ENCODE peak calls at places on chromosomes 11 and 22, in seven cellular contexts. N is AG09309; L is activated CD4-positive, alpha-beta T cell treated with anti-CD3 and anti-CD28 coated beads for 24 hours; O is NCI-H187 treated with DMSO at 0.1 percent for 48 hours; Z is fibroblast of mammary gland; A is left colon; M is amniotic stem cell. F is an unnamed sample.

GRCh38 chr11:95035316-95035715 is 10.3 kb downstream of the KDM4E start:
- DNase-seq in N (no peak), L (no peak), O (no peak), Z (no peak), A (no peak), M (no peak), F (peak)

GRCh38 chr22:22870577-22871398 is 16.8 kb upstream of the IGLL5 start:
- DNase-seq in N (no peak), L (no peak), O (no peak), Z (no peak), A (no peak), M (no peak), F (no peak)

GRCh38 chr11:68090706-68091105 is 30.5 kb downstream of the CHKA start:
- DNase-seq in N (no peak), L (no peak), O (no peak), Z (no peak), A (peak), M (no peak), F (peak)

GRCh38 chr11:70073188-70073817 is 4.8 kb upstream of the ANO1 start:
- DNase-seq in N (no peak), L (no peak), O (no peak), Z (no peak), A (no peak), M (no peak), F (no peak)

GRCh38 chr11:128757235-128757711 is 63.4 kb downstream of the FLI1 start:
- DNase-seq in N (no peak), L (peak), O (no peak), Z (peak), A (peak), M (no peak), F (no peak)

GRCh38 chr11:59615132-59615636 is 390 bp downstream of the OSBP start:
- DNase-seq in N (no peak), L (peak), O (no peak), Z (no peak), A (peak), M (no peak), F (peak)

GRCh38 chr11:9527481-9528140 is 45.9 kb upstream of the WEE1 start:
- DNase-seq in N (peak), L (no peak), O (no peak), Z (peak), A (no peak), M (no peak), F (peak)

GRCh38 chr11:21839870-21840269 is 353.0 kb upstream of the ANO5 start:
- DNase-seq in N (no peak), L (no peak), O (no peak), Z (no peak), A (no peak), M (no peak), F (no peak)

GRCh38 chr11:72570893-72571741 is 103.1 kb downstream of the PDE2A start:
- DNase-seq in N (no peak), L (no peak), O (no peak), Z (no peak), A (no peak), M (no peak), F (no peak)

GRCh38 chr22:26849575-26849974 is 192.2 kb downstream of the MIAT start:
- DNase-seq in N (no peak), L (no peak), O (no peak), Z (no peak), A (no peak), M (no peak), F (no peak)

GRCh38 chr22:43013355-43014061 is 1.4 kb downstream of the PACSIN2 start:
- DNase-seq in N (no peak), L (no peak), O (no peak), Z (peak), A (no peak), M (no peak), F (no peak)

GRCh38 chr11:92775277-92775676 is 194.2 kb upstream of the MTNR1B start:
- DNase-seq in N (no peak), L (no peak), O (no peak), Z (no peak), A (no peak), M (no peak), F (no peak)

GRCh38 chr11:20611892-20612291 is 12.5 kb downstream of the SLC6A5 start:
- DNase-seq in N (peak), L (no peak), O (no peak), Z (no peak), A (no peak), M (no peak), F (no peak)

GRCh38 chr22:50699001-50699753 is 26.6 kb downstream of the SHANK3 start:
- DNase-seq in N (no peak), L (no peak), O (no peak), Z (no peak), A (no peak), M (no peak), F (no peak)

GRCh38 chr22:26547426-26547825 is 35.2 kb upstream of the TFIP11 start:
- DNase-seq in N (no peak), L (peak), O (no peak), Z (peak), A (no peak), M (no peak), F (no peak)

GRCh38 chr11:32072872-32073661 is 17.8 kb upstream of the RCN1 start:
- DNase-seq in N (no peak), L (no peak), O (no peak), Z (peak), A (no peak), M (no peak), F (no peak)

GRCh38 chr22:35312198-35313059 is 12.7 kb downstream of the TOM1 start:
- DNase-seq in N (peak), L (no peak), O (no peak), Z (peak), A (peak), M (no peak), F (no peak)

GRCh38 chr22:39592104-39593060 is 21.8 kb downstream of the CACNA1I start:
- DNase-seq in N (peak), L (no peak), O (no peak), Z (peak), A (no peak), M (peak), F (peak)

GRCh38 chr11:35621620-35622019 is 3.4 kb downstream of the FJX1 start:
- DNase-seq in N (no peak), L (no peak), O (no peak), Z (no peak), A (no peak), M (no peak), F (no peak)

GRCh38 chr11:65498042-65498726 is 661 bp upstream of the MALAT1 start:
- DNase-seq in N (no peak), L (peak), O (no peak), Z (peak), A (peak), M (no peak), F (no peak)

GRCh38 chr11:111512296-111513239 is at the start of gene BTG4:
- DNase-seq in N (no peak), L (no peak), O (no peak), Z (peak), A (peak), M (no peak), F (no peak)

GRCh38 chr11:133947298-133947905 is 9.4 kb downstream of the IGSF9B start:
- DNase-seq in N (no peak), L (no peak), O (no peak), Z (peak), A (no peak), M (peak), F (no peak)

GRCh38 chr11:65478411-65479183 is 20.2 kb upstream of the MALAT1 start:
- DNase-seq in N (no peak), L (no peak), O (no peak), Z (peak), A (peak), M (no peak), F (no peak)

GRCh38 chr11:2590951-2591754 is 108.6 kb downstream of the KCNQ1OT1 start:
- DNase-seq in N (no peak), L (no peak), O (no peak), Z (no peak), A (peak), M (no peak), F (no peak)

GRCh38 chr11:6505577-6506240 is 8.6 kb downstream of the DNHD1 start:
- DNase-seq in N (no peak), L (peak), O (no peak), Z (peak), A (no peak), M (no peak), F (peak)

GRCh38 chr11:45056529-45056928 is 89.9 kb upstream of the PRDM11 start:
- DNase-seq in N (no peak), L (no peak), O (no peak), Z (no peak), A (no peak), M (no peak), F (no peak)

GRCh38 chr22:25080855-25081254 is 118.8 kb upstream of the CRYBB3 start:
- DNase-seq in N (no peak), L (no peak), O (no peak), Z (no peak), A (no peak), M (no peak), F (no peak)

GRCh38 chr11:75319035-75319877 is 32.2 kb downstream of the ARRB1 start:
- DNase-seq in N (no peak), L (no peak), O (no peak), Z (peak), A (peak), M (no peak), F (no peak)

GRCh38 chr11:116352881-116353280 is 419.9 kb downstream of the BUD13 start:
- DNase-seq in N (no peak), L (no peak), O (no peak), Z (no peak), A (no peak), M (no peak), F (no peak)

GRCh38 chr11:79438631-79439429 is 2.0 kb downstream of the TENM4 start:
- DNase-seq in N (no peak), L (no peak), O (no peak), Z (peak), A (peak), M (no peak), F (no peak)

GRCh38 chr11:116084511-116084910 is 580.3 kb upstream of the CADM1 start:
- DNase-seq in N (no peak), L (no peak), O (no peak), Z (no peak), A (no peak), M (no peak), F (no peak)

GRCh38 chr11:19664896-19665548 is 47.6 kb upstream of the NAV2 start:
- DNase-seq in N (peak), L (no peak), O (no peak), Z (peak), A (no peak), M (no peak), F (no peak)